ENCODE peak calls at places on chromosome 10, in ten cellular contexts. P, M, B, L, X, C, Y, N, R and G are unnamed samples.

GRCh38 chr10:19874791-19875190 is 58.6 kb downstream of the PLXDC2 start:
- DNase-seq in P (no peak), M (peak), B (no peak), L (peak), X (no peak), C (no peak), Y (no peak), N (no peak), R (no peak), G (no peak)

GRCh38 chr10:122448600-122448999 is 5.9 kb upstream of the ARMS2 start:
- DNase-seq in P (no peak), M (no peak), B (no peak), L (no peak), X (no peak), C (no peak), Y (no peak), N (no peak), R (no peak), G (no peak)

GRCh38 chr10:98349508-98349922 is 65.5 kb downstream of the PYROXD2 start:
- DNase-seq in P (no peak), M (no peak), B (peak), L (no peak), X (no peak), C (peak), Y (no peak), N (peak), R (no peak), G (no peak)

GRCh38 chr10:7159517-7159916 is 251.3 kb downstream of the SFMBT2 start:
- DNase-seq in P (no peak), M (no peak), B (no peak), L (no peak), X (no peak), C (no peak), Y (no peak), N (no peak), R (no peak), G (no peak)

GRCh38 chr10:70241081-70241480 is 7.9 kb upstream of the PPA1 start:
- DNase-seq in P (no peak), M (no peak), B (no peak), L (no peak), X (no peak), C (no peak), Y (no peak), N (no peak), R (no peak), G (no peak)

GRCh38 chr10:4545077-4545476 is 280.9 kb upstream of the AKR1E2 start:
- DNase-seq in P (no peak), M (no peak), B (no peak), L (no peak), X (no peak), C (no peak), Y (no peak), N (no peak), R (no peak), G (no peak)

GRCh38 chr10:102310356-102311024 is 65.2 kb downstream of the GBF1 start:
- DNase-seq in P (no peak), M (no peak), B (peak), L (peak), X (no peak), C (no peak), Y (no peak), N (no peak), R (no peak), G (no peak)

GRCh38 chr10:53786236-53786635 is 1013.7 kb upstream of the MBL2 start:
- DNase-seq in P (no peak), M (peak), B (no peak), L (peak), X (no peak), C (peak), Y (no peak), N (no peak), R (no peak), G (no peak)

GRCh38 chr10:52779541-52780390 is 7.2 kb upstream of the MBL2 start:
- DNase-seq in P (peak), M (peak), B (peak), L (peak), X (no peak), C (peak), Y (no peak), N (peak), R (peak), G (no peak)

GRCh38 chr10:116470768-116471415 is 43.2 kb downstream of the PNLIPRP3 start:
- DNase-seq in P (no peak), M (peak), B (peak), L (peak), X (no peak), C (peak), Y (no peak), N (no peak), R (no peak), G (no peak)

GRCh38 chr10:1548596-1548995 is 188.7 kb downstream of the ADARB2 start:
- DNase-seq in P (no peak), M (no peak), B (no peak), L (no peak), X (no peak), C (no peak), Y (no peak), N (peak), R (no peak), G (no peak)